ENCODE peak calls at places on chromosomes 16 and 17, in four cellular contexts. T is cardiac fibroblast; X is HTR-8/SVneo; D is CD8-positive, alpha-beta T cell. R is an unnamed sample.

GRCh38 chr17:57966246-57966645 is 11.0 kb upstream of the CUEDC1 start:
- DNase-seq in T (no peak), D (no peak), X (no peak), R (no peak)

GRCh38 chr16:67560827-67561342 is 1.4 kb upstream of the CTCF start:
- DNase-seq in D (no peak), X (no peak), T (no peak), R (no peak)

GRCh38 chr17:74368341-74369152 is 1.2 kb downstream of the GPR142 start:
- DNase-seq in X (peak), D (peak), T (peak), R (no peak)

GRCh38 chr16:17836868-17837602 is 366.3 kb upstream of the XYLT1 start:
- DNase-seq in T (peak), X (peak), D (no peak), R (no peak)

GRCh38 chr17:61670691-61671090 is 79.7 kb upstream of the NACA2 start:
- DNase-seq in X (no peak), D (no peak), T (no peak), R (no peak)

GRCh38 chr16:70454221-70455034 is at the start of gene FCSK:
- DNase-seq in X (peak), T (peak), D (peak), R (no peak)

GRCh38 chr17:1573932-1574696 is 11.5 kb upstream of the PITPNA start:
- DNase-seq in T (peak), X (peak), D (no peak), R (no peak)

GRCh38 chr16:75402174-75402820 is 31.0 kb downstream of the CFDP1 start:
- DNase-seq in X (no peak), T (peak), D (no peak), R (peak)

GRCh38 chr16:31409433-31409832 is 16.3 kb downstream of the ITGAD start:
- DNase-seq in D (no peak), T (peak), X (peak), R (no peak)

GRCh38 chr17:83179811-83180210 is 100.4 kb downstream of the METRNL start:
- DNase-seq in D (no peak), T (no peak), X (no peak), R (no peak)

GRCh38 chr16:977896-978295 is 3.7 kb upstream of the SOX8 start:
- DNase-seq in D (no peak), T (no peak), X (no peak), R (no peak)

GRCh38 chr17:37461668-37462067 is 28.0 kb upstream of the DUSP14 start:
- DNase-seq in D (no peak), X (no peak), T (no peak), R (no peak)

GRCh38 chr16:48121276-48121675 is 34.5 kb downstream of the ABCC12 start:
- DNase-seq in X (no peak), D (no peak), T (no peak), R (no peak)

GRCh38 chr17:21042434-21043295 is at the start of gene USP22:
- DNase-seq in X (peak), D (no peak), T (no peak), R (no peak)

GRCh38 chr17:9672266-9672665 is 26.9 kb downstream of the USP43 start:
- DNase-seq in X (no peak), T (no peak), D (no peak), R (no peak)

GRCh38 chr16:85330694-85331188 is 218.5 kb upstream of the CIBAR2 start:
- DNase-seq in X (peak), D (no peak), T (peak), R (peak)

GRCh38 chr17:40986920-40987319 is 2.8 kb upstream of the KRT40 start:
- DNase-seq in D (no peak), X (no peak), T (no peak), R (no peak)

GRCh38 chr17:73559532-73559931 is 84.7 kb downstream of the SDK2 start:
- DNase-seq in T (no peak), D (no peak), X (no peak), R (no peak)

GRCh38 chr17:72385482-72385881 is 264.7 kb downstream of the SOX9 start:
- DNase-seq in D (no peak), X (no peak), T (no peak), R (no peak)

GRCh38 chr17:64500487-64500859 is 3.6 kb upstream of the POLG2 start:
- DNase-seq in D (no peak), T (no peak), X (no peak), R (no peak)

GRCh38 chr16:15451098-15451731 is 16.8 kb downstream of the BMERB1 start:
- DNase-seq in T (no peak), D (no peak), X (no peak), R (no peak)

GRCh38 chr16:70512456-70512855 is 10.9 kb downstream of the COG4 start:
- DNase-seq in T (no peak), X (no peak), D (no peak), R (no peak)

GRCh38 chr16:86578499-86579267 is at the start of gene FOXL1:
- DNase-seq in X (no peak), T (peak), D (no peak), R (no peak)

GRCh38 chr16:67663151-67663876 is 2.6 kb downstream of the PARD6A start:
- DNase-seq in D (no peak), X (no peak), T (no peak), R (no peak)

GRCh38 chr16:70522216-70523000 is 946 bp downstream of the COG4 start:
- DNase-seq in X (no peak), D (no peak), T (no peak), R (no peak)

GRCh38 chr17:15463363-15463762 is 4.1 kb downstream of the CDRT4 start:
- DNase-seq in T (peak), X (peak), D (no peak), R (no peak)

GRCh38 chr17:45436161-45436560 is 3.5 kb upstream of the ARHGAP27 start:
- DNase-seq in X (no peak), T (no peak), D (no peak), R (no peak)

GRCh38 chr16:87068751-87069150 is 248.4 kb downstream of the C16orf95 start:
- DNase-seq in T (no peak), X (no peak), D (no peak), R (no peak)

GRCh38 chr17:58337126-58337599 is 8.6 kb upstream of the TSPOAP1 start:
- DNase-seq in T (no peak), D (no peak), X (no peak), R (no peak)

GRCh38 chr17:50027639-50028206 is 28.2 kb upstream of the ITGA3 start:
- DNase-seq in T (peak), D (no peak), X (peak), R (no peak)

GRCh38 chr16:12760819-12761611 is 42.7 kb downstream of the CPPED1 start:
- DNase-seq in T (no peak), D (no peak), X (no peak), R (no peak)